ENCODE peak calls at places on chromosomes 13 and 19, in five cellular contexts. A is GM23248, K is right lobe of liver, Y is cardiac muscle cell, G is mammary epithelial cell. X is an unnamed sample.

GRCh38 chr13:38473305-38473704 is 123.7 kb downstream of the UFM1 start:
- DNase-seq in K (no peak), Y (no peak), A (no peak), G (no peak), X (no peak)

GRCh38 chr19:45613926-45614725 is 12.1 kb upstream of the GPR4 start:
- DNase-seq in G (peak; percentile 98), A (peak; percentile 97), Y (peak; percentile 88), K (no peak), X (peak; percentile 77)

GRCh38 chr19:2949939-2950285 is 5.1 kb upstream of the ZNF77 start:
- DNase-seq in A (peak; percentile 32), K (peak; percentile 40), Y (peak; percentile 74), G (no peak), X (no peak)

GRCh38 chr19:33703438-33703750 is 81.6 kb downstream of the CHST8 start:
- DNase-seq in Y (no peak), G (no peak), A (no peak), K (no peak), X (no peak)

GRCh38 chr19:2648528-2648937 is 54.0 kb downstream of the GNG7 start:
- DNase-seq in Y (peak; percentile 85), A (peak; percentile 83), G (peak; percentile 62), K (peak; percentile 75), X (peak; percentile 49)

GRCh38 chr13:38819053-38819452 is 132.2 kb downstream of the FREM2 start:
- DNase-seq in Y (peak; percentile 36), K (no peak), G (peak; percentile 57), A (no peak), X (no peak)

GRCh38 chr19:29680447-29680846 is 15.2 kb downstream of the PLEKHF1 start:
- DNase-seq in K (no peak), G (no peak), A (no peak), Y (no peak), X (peak; percentile 31)

GRCh38 chr13:90627813-90628212 is 719.7 kb upstream of the MIR17HG start:
- DNase-seq in Y (no peak), G (no peak), K (no peak), A (no peak), X (no peak)

GRCh38 chr13:51192348-51192747 is 29.9 kb upstream of the FAM124A start:
- DNase-seq in K (no peak), Y (peak; percentile 57), G (no peak), A (peak; percentile 30), X (no peak)

GRCh38 chr19:18119243-18120105 is 21.9 kb downstream of the MAST3 start:
- DNase-seq in Y (no peak), K (no peak), G (peak; percentile 28), A (no peak), X (no peak)

GRCh38 chr19:50835785-50836542 is 2.6 kb upstream of the KLK15 start:
- DNase-seq in Y (peak; percentile 67), K (peak; percentile 86), A (peak; percentile 79), G (peak; percentile 67), X (peak; percentile 46)

GRCh38 chr13:104008571-104009435 is 942.6 kb upstream of the SLC10A2 start:
- DNase-seq in G (peak; percentile 30), A (no peak), Y (peak; percentile 23), K (no peak), X (no peak)

GRCh38 chr19:33467851-33468250 is 53.7 kb downstream of the PEPD start:
- DNase-seq in G (no peak), Y (no peak), K (no peak), A (no peak), X (no peak)

GRCh38 chr13:93158565-93158964 is 68.0 kb upstream of the GPC6 start:
- DNase-seq in A (no peak), G (no peak), Y (no peak), K (no peak), X (no peak)

GRCh38 chr19:37217533-37217854 is 520 bp upstream of the ZNF383 start:
- DNase-seq in K (no peak), A (no peak), G (no peak), Y (no peak), X (no peak)

GRCh38 chr19:30082168-30082567 is 140.1 kb downstream of the URI1 start:
- DNase-seq in Y (no peak), G (no peak), K (no peak), A (no peak), X (no peak)

GRCh38 chr19:44848036-44848804 is 2.1 kb downstream of the NECTIN2 start:
- DNase-seq in G (no peak), Y (peak; percentile 56), K (peak; percentile 37), A (peak; percentile 85), X (no peak)

GRCh38 chr13:46369506-46370268 is 17.4 kb downstream of the RUBCNL start:
- DNase-seq in Y (peak; percentile 59), K (no peak), G (peak; percentile 25), A (peak; percentile 89), X (no peak)

GRCh38 chr13:30895773-30896172 is 10.3 kb upstream of the MEDAG start:
- DNase-seq in G (peak; percentile 24), A (peak; percentile 95), K (no peak), Y (peak; percentile 95), X (no peak)

GRCh38 chr13:113813070-113813748 is 50.7 kb downstream of the GAS6 start:
- DNase-seq in Y (no peak), A (no peak), G (no peak), K (no peak), X (no peak)

GRCh38 chr13:66222926-66223325 is 1007.2 kb downstream of the PCDH9 start:
- DNase-seq in A (no peak), K (no peak), Y (no peak), G (no peak), X (no peak)

GRCh38 chr19:42471554-42472249 is 29.0 kb upstream of the CXCL17 start:
- DNase-seq in A (peak; percentile 49), K (no peak), G (peak; percentile 55), Y (peak; percentile 58), X (peak; percentile 45)

GRCh38 chr13:30051531-30052060 is 201.2 kb upstream of the UBL3 start:
- DNase-seq in Y (no peak), G (peak; percentile 54), A (no peak), K (no peak), X (no peak)

GRCh38 chr19:19661675-19662251 is 1.7 kb downstream of the ATP13A1 start:
- DNase-seq in G (no peak), K (no peak), A (peak; percentile 12), Y (no peak), X (no peak)

GRCh38 chr19:51697169-51697776 is 4.1 kb downstream of the SPACA6 start:
- DNase-seq in A (no peak), Y (no peak), G (no peak), K (no peak), X (no peak)

GRCh38 chr19:44111910-44112463 is 1.2 kb upstream of the ZNF225 start:
- DNase-seq in G (peak; percentile 81), A (peak; percentile 90), Y (peak; percentile 93), K (no peak), X (no peak)

GRCh38 chr13:27183561-27184147 is 12.0 kb upstream of the USP12 start:
- DNase-seq in Y (peak; percentile 36), K (peak; percentile 45), A (peak; percentile 75), G (no peak), X (no peak)

GRCh38 chr19:43634877-43635560 is 4.6 kb downstream of the CADM4 start:
- DNase-seq in A (peak; percentile 43), K (no peak), G (no peak), Y (peak; percentile 36), X (no peak)

GRCh38 chr19:7783991-7784421 is 21.0 kb downstream of the CLEC4M start:
- DNase-seq in Y (peak; percentile 62), G (peak; percentile 95), K (no peak), A (peak; percentile 67), X (no peak)

GRCh38 chr13:53782400-53783030 is 753.9 kb downstream of the OLFM4 start:
- DNase-seq in G (peak; percentile 20), K (peak; percentile 23), Y (peak; percentile 62), A (peak; percentile 68), X (peak; percentile 6)

GRCh38 chr19:3606690-3607289 is at the start of gene TBXA2R:
- DNase-seq in G (no peak), Y (peak; percentile 64), K (peak; percentile 78), A (peak; percentile 86), X (peak; percentile 76)

GRCh38 chr19:5192568-5192967 is 148.0 kb downstream of the PTPRS start:
- DNase-seq in K (no peak), A (no peak), G (no peak), Y (no peak), X (no peak)

DNA sequence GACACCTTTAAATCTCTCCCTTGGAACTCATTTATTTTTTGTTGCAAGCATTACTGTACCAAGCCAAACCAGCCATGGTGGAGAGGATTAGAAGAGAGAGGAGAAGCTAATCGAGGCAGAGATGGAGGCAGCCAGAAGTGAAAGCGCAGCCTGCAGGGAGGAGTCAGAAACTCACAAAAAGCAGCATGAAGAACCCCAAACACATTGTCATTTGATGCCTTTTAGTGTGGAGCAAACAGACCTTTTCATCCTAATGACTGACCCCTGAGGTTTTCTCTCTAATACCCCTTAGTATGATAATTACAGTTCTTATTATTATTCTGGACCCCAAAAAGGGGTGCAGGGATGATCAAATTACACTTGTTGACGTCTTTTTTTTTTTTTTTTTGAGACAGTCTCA is 62.5 kb downstream of the TNFRSF19 start:
- DNase-seq in Y (no peak), A (no peak), K (no peak), G (no peak), X (no peak)
- H3K4me3 ChIP-seq in Y (no peak overlapping the region), A (no peak overlapping the region), K (no peak overlapping the region), G (no peak overlapping the region), X (no peak overlapping the region)

GRCh38 chr13:20666948-20667347 is 36.6 kb upstream of the IL17D start:
- DNase-seq in K (no peak), G (no peak), A (no peak), Y (no peak), X (no peak)
- H3K9me3 ChIP-seq in K (no peaks in the 10 kb centered on the region), G (no peaks in the 10 kb centered on the region), A (no peaks in the 10 kb centered on the region), Y (no peaks in the 10 kb centered on the region), X (no peaks in the 10 kb centered on the region)

GRCh38 chr19:10420444-10421239 is at the start of gene PDE4A:
- DNase-seq in G (peak; percentile 43), Y (peak; percentile 49), A (peak; percentile 68), K (no peak), X (peak; percentile 80)
- H3K27me3 ChIP-seq in G (peaks cover 34% of the 10 kb centered on the region), Y (peaks cover 88% of the 10 kb centered on the region), A (peaks cover 23% of the 10 kb centered on the region), K (peaks cover 21% of the 10 kb centered on the region), X (peaks cover 62% of the 10 kb centered on the region)

DNA sequence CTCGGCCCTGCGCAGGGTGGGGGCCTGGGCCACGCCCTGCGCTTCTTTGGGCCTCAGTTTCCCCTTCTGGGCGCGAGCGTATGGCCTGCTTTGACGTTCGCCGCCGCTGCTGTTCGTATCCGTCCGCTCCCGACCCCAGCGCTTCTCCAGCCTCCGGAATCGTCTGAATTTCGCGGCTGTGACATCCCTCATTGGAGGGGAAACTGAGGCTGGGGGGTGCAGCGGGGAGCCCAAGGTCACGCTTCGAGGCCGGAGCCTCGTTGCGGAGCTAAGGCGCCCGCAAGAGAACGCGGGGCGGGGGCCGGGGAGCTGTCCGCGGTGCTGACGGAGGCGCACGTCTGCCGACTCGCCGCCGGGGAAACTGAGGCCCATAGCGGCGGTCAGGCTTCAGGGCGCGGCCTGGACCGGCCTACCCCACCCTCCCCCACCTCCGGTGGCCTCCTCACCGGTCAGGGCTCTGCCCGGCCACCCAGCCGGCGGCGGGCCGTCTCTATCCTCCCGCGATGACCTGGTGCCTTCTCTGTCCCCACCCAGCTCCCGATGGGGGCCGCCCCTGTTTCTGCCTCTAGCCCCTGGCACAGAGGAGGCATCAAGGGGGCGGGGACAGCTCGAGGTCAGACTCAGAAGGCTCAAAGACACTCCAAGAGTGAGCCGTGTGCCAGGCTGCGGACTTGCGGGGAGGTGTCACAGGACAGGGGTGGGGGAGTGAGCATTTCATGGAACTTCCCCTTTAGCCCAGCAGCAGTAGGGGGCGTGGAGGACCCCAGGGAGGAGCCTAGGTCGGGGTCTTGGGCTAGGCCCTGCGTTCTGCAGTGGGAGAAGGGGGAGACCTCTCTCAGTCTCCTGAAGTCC is 3.0 kb upstream of the APC2 start:
- DNase-seq in Y (no peak), A (peak; percentile 33), G (no peak), K (no peak), X (no peak)
- H3K4me3 ChIP-seq in Y (peak overlapping the region; percentile 53), A (no peak overlapping the region), G (no peak overlapping the region), K (no peak overlapping the region), X (no peak overlapping the region)

GRCh38 chr13:44243198-44243852 is 130.3 kb upstream of the SERP2 start:
- DNase-seq in G (peak; percentile 78), A (peak; percentile 73), K (no peak), Y (peak; percentile 77), X (no peak)
- H3K9me3 ChIP-seq in G (no peaks in the 10 kb centered on the region), A (no peaks in the 10 kb centered on the region), K (no peaks in the 10 kb centered on the region), Y (no peaks in the 10 kb centered on the region), X (no peaks in the 10 kb centered on the region)